ENCODE peak calls at places on chromosomes 2 and 18, in seven cellular contexts. L is ovary, E is sigmoid colon, O is breast epithelium, T is A549, F is transverse colon, U is testis. N is an unnamed sample.

GRCh38 chr2:114507744-114508143 is 65.3 kb downstream of the DPP10 start:
- DNase-seq in L (no peak), E (no peak), O (no peak), T (no peak), F (no peak), U (no peak), N (no peak)

GRCh38 chr2:160039166-160039903 is 23.1 kb downstream of the PLA2R1 start:
- DNase-seq in L (peak; percentile 74), E (no peak), O (no peak), T (peak; percentile 76), F (no peak), U (no peak), N (no peak)

GRCh38 chr2:50492452-50492851 is 539.5 kb downstream of the NRXN1 start:
- DNase-seq in L (no peak), E (peak; percentile 56), O (no peak), T (peak; percentile 64), F (peak; percentile 14), U (peak; percentile 51), N (peak; percentile 30)

GRCh38 chr2:232235716-232236115 is 142.8 kb upstream of the ALPP start:
- DNase-seq in L (no peak), E (no peak), O (no peak), T (no peak), F (no peak), U (no peak), N (no peak)

GRCh38 chr2:238418999-238419546 is 7.7 kb upstream of the ASB1 start:
- DNase-seq in L (no peak), E (no peak), O (no peak), T (no peak), F (no peak), U (no peak), N (no peak)

GRCh38 chr2:179825494-179825893 is 35.9 kb downstream of the ZNF385B start:
- DNase-seq in L (no peak), E (no peak), O (no peak), T (peak; percentile 16), F (no peak), U (no peak), N (peak; percentile 2)

GRCh38 chr2:32772623-32773221 is 144.9 kb downstream of the TTC27 start:
- DNase-seq in L (no peak), E (no peak), O (no peak), T (peak; percentile 62), F (no peak), U (no peak), N (peak; percentile 56)

GRCh38 chr2:104858325-104858978 is 4.5 kb downstream of the POU3F3 start:
- DNase-seq in L (no peak), E (no peak), O (no peak), T (no peak), F (no peak), U (no peak), N (no peak)

GRCh38 chr2:221289389-221289788 is 282.7 kb downstream of the EPHA4 start:
- DNase-seq in L (no peak), E (no peak), O (no peak), T (no peak), F (no peak), U (no peak), N (no peak)

GRCh38 chr18:7576685-7577084 is 9.6 kb downstream of the PTPRM start:
- DNase-seq in L (no peak), E (no peak), O (no peak), T (no peak), F (no peak), U (no peak), N (no peak)

GRCh38 chr2:238916875-238917590 is 69.1 kb downstream of the TWIST2 start:
- DNase-seq in L (no peak), E (peak; percentile 56), O (peak; percentile 42), T (no peak), F (no peak), U (no peak), N (no peak)

GRCh38 chr2:46875226-46875899 is 40.2 kb downstream of the MCFD2 start:
- DNase-seq in L (no peak), E (peak; percentile 38), O (no peak), T (no peak), F (no peak), U (no peak), N (no peak)

GRCh38 chr18:75097491-75098225 is 111.3 kb downstream of the PTGR3 start:
- DNase-seq in L (no peak), E (no peak), O (no peak), T (no peak), F (no peak), U (peak; percentile 2), N (no peak)

GRCh38 chr2:98713332-98714015 is 17.5 kb downstream of the MGAT4A start:
- DNase-seq in L (no peak), E (no peak), O (no peak), T (no peak), F (no peak), U (no peak), N (no peak)

GRCh38 chr2:11647834-11648600 is 22.0 kb downstream of the NTSR2 start:
- DNase-seq in L (no peak), E (no peak), O (no peak), T (no peak), F (no peak), U (no peak), N (no peak)

GRCh38 chr2:232779935-232780334 is 3.6 kb upstream of the KCNJ13 start:
- DNase-seq in L (peak; percentile 9), E (no peak), O (no peak), T (no peak), F (no peak), U (no peak), N (no peak)

GRCh38 chr2:45816273-45816672 is 164.8 kb downstream of the PRKCE start:
- DNase-seq in L (no peak), E (peak; percentile 76), O (no peak), T (peak; percentile 22), F (no peak), U (no peak), N (no peak)

GRCh38 chr2:51018145-51018544 is 13.8 kb downstream of the NRXN1 start:
- DNase-seq in L (no peak), E (no peak), O (no peak), T (no peak), F (no peak), U (no peak), N (no peak)

GRCh38 chr2:154195644-154196221 is 324.0 kb downstream of the GALNT13 start:
- DNase-seq in L (no peak), E (no peak), O (no peak), T (peak; percentile 33), F (no peak), U (no peak), N (no peak)

GRCh38 chr18:6284761-6285160 is 129.9 kb downstream of the L3MBTL4 start:
- DNase-seq in L (no peak), E (no peak), O (no peak), T (no peak), F (no peak), U (no peak), N (no peak)

GRCh38 chr2:64196986-64197385 is 52.8 kb upstream of the PELI1 start:
- DNase-seq in L (no peak), E (no peak), O (no peak), T (no peak), F (no peak), U (no peak), N (no peak)

GRCh38 chr2:148968776-148969175 is 69.7 kb upstream of the LYPD6B start:
- DNase-seq in L (no peak), E (no peak), O (no peak), T (no peak), F (no peak), U (no peak), N (no peak)

GRCh38 chr2:190970872-190971506 is 43.0 kb downstream of the STAT1 start:
- DNase-seq in L (no peak), E (no peak), O (no peak), T (no peak), F (no peak), U (no peak), N (no peak)
- TF ChIP-seq POLR2A in L (no peak), E (no peak), O (no peak), T (no peak), F (no peak), U (no peak), N (no peak)

DNA sequence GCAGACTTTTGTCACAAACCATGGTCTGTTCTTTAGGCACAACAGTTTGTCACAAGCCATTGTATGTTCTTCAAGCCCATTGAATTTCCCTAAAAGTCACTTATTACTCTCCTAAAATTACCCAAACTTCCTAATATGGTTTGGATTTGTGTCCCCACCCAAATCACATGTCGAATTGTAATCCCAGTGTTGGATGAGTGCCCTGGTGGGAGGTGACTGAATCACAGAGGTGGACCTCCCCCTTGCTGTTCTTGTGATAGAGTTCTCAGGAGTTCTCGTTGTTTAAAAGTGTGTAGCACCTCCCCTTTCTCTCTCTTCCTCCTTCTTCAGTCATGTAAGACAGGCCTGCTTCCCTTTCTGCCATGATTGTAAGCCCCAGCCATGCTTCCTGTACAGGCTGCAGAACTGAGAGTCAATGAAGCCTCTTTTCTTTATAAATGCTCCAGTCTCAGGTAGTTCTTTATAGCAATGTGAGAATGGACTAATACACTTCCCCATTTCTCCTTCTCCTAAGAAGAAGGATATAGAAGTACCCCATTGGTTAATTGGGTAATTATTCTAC is 11.2 kb upstream of the GYPC start:
- DNase-seq in L (no peak), E (no peak), O (no peak), T (no peak), F (no peak), U (no peak), N (peak; percentile 74)
- TF ChIP-seq POLR2A in L (no peak), E (no peak), O (no peak), T (no peak), F (no peak), U (no peak), N (no peak)

DNA sequence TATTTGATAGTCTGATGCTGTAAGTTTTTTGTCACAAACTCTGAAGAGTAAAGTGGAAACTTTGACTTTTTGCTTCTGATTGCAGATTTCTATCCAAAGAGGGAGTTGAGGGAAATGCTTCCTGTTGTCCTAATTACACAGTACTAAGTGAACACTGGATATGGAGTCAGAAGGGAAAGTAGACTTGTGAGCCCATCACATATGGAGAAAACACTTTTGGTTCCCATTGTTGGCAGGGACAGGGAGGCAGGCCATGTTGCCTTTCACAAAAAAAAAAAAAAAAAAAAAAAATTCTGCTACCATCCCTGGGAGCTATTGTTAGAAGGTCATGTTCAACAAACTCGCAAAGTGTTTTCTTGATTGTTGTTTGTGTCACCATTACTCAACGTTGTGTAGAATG is 144.3 kb downstream of the RPIA start:
- DNase-seq in L (no peak), E (no peak), O (no peak), T (no peak), F (no peak), U (no peak), N (no peak)
- TF ChIP-seq POLR2A in L (no peak), E (no peak), O (no peak), T (no peak), F (no peak), U (no peak), N (no peak)

DNA sequence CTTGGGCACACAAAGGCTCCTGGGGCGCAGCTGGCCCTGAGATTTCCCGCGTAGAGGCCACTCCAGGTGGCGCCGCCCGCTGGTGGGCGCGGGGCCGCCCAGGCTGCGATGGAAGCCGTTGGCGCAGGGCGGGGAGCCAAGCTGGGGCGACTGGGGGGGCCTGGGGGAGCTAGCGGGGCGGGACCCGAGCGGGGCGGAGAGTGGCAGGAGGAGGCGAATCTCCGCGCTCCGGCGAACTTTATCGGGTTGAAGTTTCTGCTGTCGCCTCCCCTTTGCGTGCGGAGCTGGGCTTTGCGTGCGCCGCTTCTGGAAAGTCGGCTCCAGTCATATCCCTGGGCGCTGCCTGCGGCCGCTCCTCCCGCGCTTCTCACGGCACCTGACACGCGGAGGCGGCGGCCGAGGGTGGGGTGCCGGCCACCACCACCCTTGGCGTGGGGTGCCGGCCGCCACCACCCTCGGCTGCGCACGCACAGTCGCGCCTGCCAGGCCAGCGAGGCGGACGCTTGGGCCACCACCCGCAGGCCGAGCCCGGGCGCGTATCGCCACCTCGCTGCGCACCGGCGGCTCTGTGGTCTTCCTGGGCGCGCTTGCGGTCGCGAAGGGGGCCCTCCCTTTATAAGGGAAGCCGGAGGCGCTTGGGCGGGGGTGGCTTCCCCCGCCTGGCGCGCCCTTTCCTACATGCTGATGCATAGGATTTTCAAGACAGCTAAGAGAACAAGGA is 919 bp upstream of the CYP1B1 start:
- DNase-seq in L (peak; percentile 60), E (peak; percentile 88), O (peak; percentile 59), T (peak; percentile 93), F (peak; percentile 63), U (peak; percentile 84), N (peak; percentile 74)
- TF ChIP-seq POLR2A in L (peak; percentile 26), E (no peak), O (peak; percentile 7), T (peak; percentile 57), F (no peak), U (no peak), N (peak; percentile 15)

N was measured in erythroblast.